ENCODE peak calls at places on chromosomes 6 and 20, in six cellular contexts. One of them, this sample, is unnamed.

GRCh38 chr20:16624106-16624505 is 50.9 kb upstream of the KIF16B start:
- DNase-seq in stromal cell of bone marrow: no peak
- DNase-seq in SJSA1: no peak
- DNase-seq in iris pigment epithelial cell: no peak
- DNase-seq in activated CD8-positive, alpha-beta memory T cell treated with anti-CD3 and anti-CD28 coated beads, Interleukin-2, amount 50 U/mL, for 4 hours: no peak
- DNase-seq in RWPE2: no peak
- DNase-seq in this sample: no peak

GRCh38 chr6:143901885-143902708 is 37.8 kb downstream of the ZC2HC1B start:
- DNase-seq in stromal cell of bone marrow: peak; percentile 16
- DNase-seq in SJSA1: no peak
- DNase-seq in iris pigment epithelial cell: no peak
- DNase-seq in activated CD8-positive, alpha-beta memory T cell treated with anti-CD3 and anti-CD28 coated beads, Interleukin-2, amount 50 U/mL, for 4 hours: no peak
- DNase-seq in RWPE2: no peak
- DNase-seq in this sample: no peak

GRCh38 chr6:30613251-30614043 is 3.6 kb downstream of the PPP1R10 start:
- DNase-seq in stromal cell of bone marrow: no peak
- DNase-seq in SJSA1: no peak
- DNase-seq in iris pigment epithelial cell: no peak
- DNase-seq in activated CD8-positive, alpha-beta memory T cell treated with anti-CD3 and anti-CD28 coated beads, Interleukin-2, amount 50 U/mL, for 4 hours: no peak
- DNase-seq in RWPE2: no peak
- DNase-seq in this sample: peak; percentile 30

GRCh38 chr6:169495601-169496000 is 206.2 kb downstream of the WDR27 start:
- DNase-seq in stromal cell of bone marrow: peak; percentile 59
- DNase-seq in SJSA1: no peak
- DNase-seq in iris pigment epithelial cell: peak; percentile 40
- DNase-seq in activated CD8-positive, alpha-beta memory T cell treated with anti-CD3 and anti-CD28 coated beads, Interleukin-2, amount 50 U/mL, for 4 hours: no peak
- DNase-seq in RWPE2: no peak
- DNase-seq in this sample: peak; percentile 1

GRCh38 chr20:50885068-50885467 is 46.2 kb downstream of the ADNP start:
- DNase-seq in stromal cell of bone marrow: no peak
- DNase-seq in SJSA1: no peak
- DNase-seq in iris pigment epithelial cell: no peak
- DNase-seq in activated CD8-positive, alpha-beta memory T cell treated with anti-CD3 and anti-CD28 coated beads, Interleukin-2, amount 50 U/mL, for 4 hours: no peak
- DNase-seq in RWPE2: peak; percentile 66
- DNase-seq in this sample: no peak

GRCh38 chr6:69917834-69918233 is 51.5 kb downstream of the COL19A1 start:
- DNase-seq in stromal cell of bone marrow: peak; percentile 65
- DNase-seq in SJSA1: no peak
- DNase-seq in iris pigment epithelial cell: peak; percentile 76
- DNase-seq in activated CD8-positive, alpha-beta memory T cell treated with anti-CD3 and anti-CD28 coated beads, Interleukin-2, amount 50 U/mL, for 4 hours: no peak
- DNase-seq in RWPE2: no peak
- DNase-seq in this sample: peak; percentile 76

GRCh38 chr6:35343092-35343834 is 905 bp downstream of the PPARD start:
- DNase-seq in stromal cell of bone marrow: no peak
- DNase-seq in SJSA1: no peak
- DNase-seq in iris pigment epithelial cell: peak; percentile 60
- DNase-seq in activated CD8-positive, alpha-beta memory T cell treated with anti-CD3 and anti-CD28 coated beads, Interleukin-2, amount 50 U/mL, for 4 hours: no peak
- DNase-seq in RWPE2: no peak
- DNase-seq in this sample: no peak

GRCh38 chr20:13095013-13095412 is 86.2 kb downstream of the SPTLC3 start:
- DNase-seq in stromal cell of bone marrow: no peak
- DNase-seq in SJSA1: no peak
- DNase-seq in iris pigment epithelial cell: no peak
- DNase-seq in activated CD8-positive, alpha-beta memory T cell treated with anti-CD3 and anti-CD28 coated beads, Interleukin-2, amount 50 U/mL, for 4 hours: no peak
- DNase-seq in RWPE2: no peak
- DNase-seq in this sample: no peak

GRCh38 chr6:938271-939046 is 245.5 kb upstream of the EXOC2 start:
- DNase-seq in stromal cell of bone marrow: no peak
- DNase-seq in SJSA1: no peak
- DNase-seq in iris pigment epithelial cell: no peak
- DNase-seq in activated CD8-positive, alpha-beta memory T cell treated with anti-CD3 and anti-CD28 coated beads, Interleukin-2, amount 50 U/mL, for 4 hours: no peak
- DNase-seq in RWPE2: no peak
- DNase-seq in this sample: no peak

GRCh38 chr6:16544006-16544405 is 217.3 kb downstream of the ATXN1 start:
- DNase-seq in stromal cell of bone marrow: no peak
- DNase-seq in SJSA1: no peak
- DNase-seq in iris pigment epithelial cell: peak; percentile 35
- DNase-seq in activated CD8-positive, alpha-beta memory T cell treated with anti-CD3 and anti-CD28 coated beads, Interleukin-2, amount 50 U/mL, for 4 hours: no peak
- DNase-seq in RWPE2: no peak
- DNase-seq in this sample: no peak

GRCh38 chr6:293185-294174 is 1.2 kb downstream of the DUSP22 start:
- DNase-seq in stromal cell of bone marrow: no peak
- DNase-seq in SJSA1: no peak
- DNase-seq in iris pigment epithelial cell: peak; percentile 26
- DNase-seq in activated CD8-positive, alpha-beta memory T cell treated with anti-CD3 and anti-CD28 coated beads, Interleukin-2, amount 50 U/mL, for 4 hours: peak; percentile 59
- DNase-seq in RWPE2: no peak
- DNase-seq in this sample: peak; percentile 14

GRCh38 chr6:113301651-113302050 is 555.5 kb upstream of the MARCKS start:
- DNase-seq in stromal cell of bone marrow: no peak
- DNase-seq in SJSA1: no peak
- DNase-seq in iris pigment epithelial cell: peak; percentile 50
- DNase-seq in activated CD8-positive, alpha-beta memory T cell treated with anti-CD3 and anti-CD28 coated beads, Interleukin-2, amount 50 U/mL, for 4 hours: no peak
- DNase-seq in RWPE2: no peak
- DNase-seq in this sample: no peak

GRCh38 chr6:148590881-148591280 is 155.9 kb upstream of the UST start:
- DNase-seq in stromal cell of bone marrow: no peak
- DNase-seq in SJSA1: no peak
- DNase-seq in iris pigment epithelial cell: no peak
- DNase-seq in activated CD8-positive, alpha-beta memory T cell treated with anti-CD3 and anti-CD28 coated beads, Interleukin-2, amount 50 U/mL, for 4 hours: no peak
- DNase-seq in RWPE2: no peak
- DNase-seq in this sample: no peak

GRCh38 chr6:22892452-22892851 is 323.1 kb downstream of the HDGFL1 start:
- DNase-seq in stromal cell of bone marrow: peak; percentile 94
- DNase-seq in SJSA1: peak; percentile 37
- DNase-seq in iris pigment epithelial cell: peak; percentile 98
- DNase-seq in activated CD8-positive, alpha-beta memory T cell treated with anti-CD3 and anti-CD28 coated beads, Interleukin-2, amount 50 U/mL, for 4 hours: no peak
- DNase-seq in RWPE2: no peak
- DNase-seq in this sample: peak; percentile 92

GRCh38 chr6:129679250-129679649 is 30.7 kb downstream of the ARHGAP18 start:
- DNase-seq in stromal cell of bone marrow: peak; percentile 54
- DNase-seq in SJSA1: no peak
- DNase-seq in iris pigment epithelial cell: no peak
- DNase-seq in activated CD8-positive, alpha-beta memory T cell treated with anti-CD3 and anti-CD28 coated beads, Interleukin-2, amount 50 U/mL, for 4 hours: no peak
- DNase-seq in RWPE2: no peak
- DNase-seq in this sample: no peak

GRCh38 chr6:147806697-147807096 is 298.2 kb downstream of the SAMD5 start:
- DNase-seq in stromal cell of bone marrow: no peak
- DNase-seq in SJSA1: no peak
- DNase-seq in iris pigment epithelial cell: no peak
- DNase-seq in activated CD8-positive, alpha-beta memory T cell treated with anti-CD3 and anti-CD28 coated beads, Interleukin-2, amount 50 U/mL, for 4 hours: no peak
- DNase-seq in RWPE2: no peak
- DNase-seq in this sample: no peak

GRCh38 chr6:45398075-45398817 is 20.5 kb upstream of the SUPT3H start:
- DNase-seq in stromal cell of bone marrow: no peak
- DNase-seq in SJSA1: no peak
- DNase-seq in iris pigment epithelial cell: peak; percentile 39
- DNase-seq in activated CD8-positive, alpha-beta memory T cell treated with anti-CD3 and anti-CD28 coated beads, Interleukin-2, amount 50 U/mL, for 4 hours: no peak
- DNase-seq in RWPE2: no peak
- DNase-seq in this sample: no peak

GRCh38 chr6:111661541-111662041 is 55.9 kb upstream of the TRAF3IP2 start:
- DNase-seq in stromal cell of bone marrow: no peak
- DNase-seq in SJSA1: no peak
- DNase-seq in iris pigment epithelial cell: no peak
- DNase-seq in activated CD8-positive, alpha-beta memory T cell treated with anti-CD3 and anti-CD28 coated beads, Interleukin-2, amount 50 U/mL, for 4 hours: no peak
- DNase-seq in RWPE2: no peak
- DNase-seq in this sample: no peak

GRCh38 chr6:76876922-76877553 is 586.3 kb downstream of the HTR1B start:
- DNase-seq in stromal cell of bone marrow: no peak
- DNase-seq in SJSA1: no peak
- DNase-seq in iris pigment epithelial cell: peak; percentile 65
- DNase-seq in activated CD8-positive, alpha-beta memory T cell treated with anti-CD3 and anti-CD28 coated beads, Interleukin-2, amount 50 U/mL, for 4 hours: no peak
- DNase-seq in RWPE2: peak; percentile 66
- DNase-seq in this sample: peak; percentile 24

GRCh38 chr6:43847741-43848630 is 78.0 kb downstream of the VEGFA start:
- DNase-seq in stromal cell of bone marrow: no peak
- DNase-seq in SJSA1: no peak
- DNase-seq in iris pigment epithelial cell: peak; percentile 28
- DNase-seq in activated CD8-positive, alpha-beta memory T cell treated with anti-CD3 and anti-CD28 coated beads, Interleukin-2, amount 50 U/mL, for 4 hours: no peak
- DNase-seq in RWPE2: no peak
- DNase-seq in this sample: no peak

This sample was measured in A172.